ENCODE peak calls at places on chromosome 5, in six cellular contexts. One of them, this sample, is unnamed.

GRCh38 chr5:172866802-172867748 is 33.0 kb downstream of the ERGIC1 start:
- DNase-seq in dorsolateral prefrontal cortex: no peak
- DNase-seq in AG09309: no peak
- DNase-seq in GM23338: peak
- DNase-seq in cardiac fibroblast: no peak
- DNase-seq in breast epithelium: no peak
- DNase-seq in this sample: no peak

GRCh38 chr5:108193021-108193795 is 188.7 kb downstream of the FBXL17 start:
- DNase-seq in dorsolateral prefrontal cortex: no peak
- DNase-seq in GM23338: no peak
- DNase-seq in cardiac fibroblast: peak
- DNase-seq in breast epithelium: no peak
- DNase-seq in AG09309: peak
- DNase-seq in this sample: peak

GRCh38 chr5:76622973-76623596 is at the start of gene F2RL2:
- DNase-seq in breast epithelium: no peak
- DNase-seq in cardiac fibroblast: peak
- DNase-seq in GM23338: peak
- DNase-seq in dorsolateral prefrontal cortex: no peak
- DNase-seq in AG09309: peak
- DNase-seq in this sample: peak

GRCh38 chr5:80408475-80408875 is 611 bp downstream of the ZFYVE16 start:
- DNase-seq in AG09309: no peak
- DNase-seq in cardiac fibroblast: peak
- DNase-seq in GM23338: no peak
- DNase-seq in dorsolateral prefrontal cortex: peak
- DNase-seq in breast epithelium: peak
- DNase-seq in this sample: peak

GRCh38 chr5:110288766-110289165 is 437.7 kb downstream of the TMEM232 start:
- DNase-seq in breast epithelium: no peak
- DNase-seq in AG09309: peak
- DNase-seq in cardiac fibroblast: peak
- DNase-seq in dorsolateral prefrontal cortex: no peak
- DNase-seq in GM23338: no peak
- DNase-seq in this sample: peak

GRCh38 chr5:68086857-68087256 is 128.7 kb upstream of the PIK3R1 start:
- DNase-seq in breast epithelium: no peak
- DNase-seq in GM23338: no peak
- DNase-seq in dorsolateral prefrontal cortex: peak
- DNase-seq in AG09309: peak
- DNase-seq in cardiac fibroblast: peak
- DNase-seq in this sample: peak

GRCh38 chr5:28927559-28928326 is 1889.4 kb upstream of the CDH9 start:
- DNase-seq in dorsolateral prefrontal cortex: no peak
- DNase-seq in AG09309: no peak
- DNase-seq in GM23338: no peak
- DNase-seq in breast epithelium: no peak
- DNase-seq in cardiac fibroblast: no peak
- DNase-seq in this sample: no peak

GRCh38 chr5:133924221-133924920 is 44.1 kb downstream of the C5orf15 start:
- DNase-seq in cardiac fibroblast: no peak
- DNase-seq in AG09309: no peak
- DNase-seq in dorsolateral prefrontal cortex: peak
- DNase-seq in GM23338: no peak
- DNase-seq in breast epithelium: no peak
- DNase-seq in this sample: peak

GRCh38 chr5:57174128-57174849 is 430 bp downstream of the GPBP1 start:
- DNase-seq in cardiac fibroblast: no peak
- DNase-seq in breast epithelium: peak
- DNase-seq in dorsolateral prefrontal cortex: peak
- DNase-seq in AG09309: no peak
- DNase-seq in GM23338: peak
- DNase-seq in this sample: peak

GRCh38 chr5:77641397-77641943 is 3.0 kb upstream of the OTP start:
- DNase-seq in cardiac fibroblast: no peak
- DNase-seq in GM23338: peak
- DNase-seq in dorsolateral prefrontal cortex: no peak
- DNase-seq in breast epithelium: no peak
- DNase-seq in AG09309: no peak
- DNase-seq in this sample: no peak

GRCh38 chr5:150781706-150782614 is 3.4 kb downstream of the SMIM3 start:
- DNase-seq in cardiac fibroblast: peak
- DNase-seq in dorsolateral prefrontal cortex: peak
- DNase-seq in breast epithelium: no peak
- DNase-seq in GM23338: no peak
- DNase-seq in AG09309: peak
- DNase-seq in this sample: peak

GRCh38 chr5:76787237-76787636 is 31.6 kb upstream of the F2RL1 start:
- DNase-seq in dorsolateral prefrontal cortex: no peak
- DNase-seq in AG09309: no peak
- DNase-seq in cardiac fibroblast: peak
- DNase-seq in GM23338: no peak
- DNase-seq in breast epithelium: no peak
- DNase-seq in this sample: peak

GRCh38 chr5:123546657-123547056 is 34.7 kb downstream of the CSNK1G3 start:
- DNase-seq in AG09309: no peak
- DNase-seq in breast epithelium: no peak
- DNase-seq in GM23338: no peak
- DNase-seq in dorsolateral prefrontal cortex: no peak
- DNase-seq in cardiac fibroblast: no peak
- DNase-seq in this sample: no peak

GRCh38 chr5:61327761-61328753 is 4.0 kb upstream of the ZSWIM6 start:
- DNase-seq in GM23338: peak
- DNase-seq in AG09309: no peak
- DNase-seq in dorsolateral prefrontal cortex: no peak
- DNase-seq in breast epithelium: no peak
- DNase-seq in cardiac fibroblast: peak
- DNase-seq in this sample: peak

GRCh38 chr5:88734191-88734640 is 148.8 kb downstream of the MEF2C start:
- DNase-seq in GM23338: no peak
- DNase-seq in cardiac fibroblast: peak
- DNase-seq in breast epithelium: no peak
- DNase-seq in AG09309: no peak
- DNase-seq in dorsolateral prefrontal cortex: no peak
- DNase-seq in this sample: no peak

GRCh38 chr5:170774831-170775230 is 8.7 kb upstream of the GABRP start:
- DNase-seq in AG09309: no peak
- DNase-seq in breast epithelium: no peak
- DNase-seq in cardiac fibroblast: no peak
- DNase-seq in dorsolateral prefrontal cortex: no peak
- DNase-seq in GM23338: peak
- DNase-seq in this sample: no peak

GRCh38 chr5:145824040-145824439 is 11.1 kb downstream of the PRELID2 start:
- DNase-seq in GM23338: no peak
- DNase-seq in AG09309: no peak
- DNase-seq in cardiac fibroblast: peak
- DNase-seq in breast epithelium: no peak
- DNase-seq in dorsolateral prefrontal cortex: no peak
- DNase-seq in this sample: no peak

GRCh38 chr5:136134653-136135052 is 2.0 kb downstream of the SMAD5 start:
- DNase-seq in AG09309: no peak
- DNase-seq in cardiac fibroblast: no peak
- DNase-seq in GM23338: no peak
- DNase-seq in breast epithelium: no peak
- DNase-seq in dorsolateral prefrontal cortex: no peak
- DNase-seq in this sample: no peak

GRCh38 chr5:136133416-136134383 is 1.1 kb downstream of the SMAD5 start:
- DNase-seq in cardiac fibroblast: peak
- DNase-seq in breast epithelium: no peak
- DNase-seq in GM23338: peak
- DNase-seq in dorsolateral prefrontal cortex: peak
- DNase-seq in AG09309: peak
- DNase-seq in this sample: peak

GRCh38 chr5:136132087-136132486 is 558 bp upstream of the SMAD5 start:
- DNase-seq in dorsolateral prefrontal cortex: peak
- DNase-seq in breast epithelium: no peak
- DNase-seq in GM23338: no peak
- DNase-seq in cardiac fibroblast: no peak
- DNase-seq in AG09309: no peak
- DNase-seq in this sample: peak

GRCh38 chr5:136130581-136130980 is 2.1 kb upstream of the SMAD5 start:
- DNase-seq in cardiac fibroblast: no peak
- DNase-seq in breast epithelium: no peak
- DNase-seq in dorsolateral prefrontal cortex: no peak
- DNase-seq in GM23338: no peak
- DNase-seq in AG09309: no peak
- DNase-seq in this sample: no peak

DNA sequence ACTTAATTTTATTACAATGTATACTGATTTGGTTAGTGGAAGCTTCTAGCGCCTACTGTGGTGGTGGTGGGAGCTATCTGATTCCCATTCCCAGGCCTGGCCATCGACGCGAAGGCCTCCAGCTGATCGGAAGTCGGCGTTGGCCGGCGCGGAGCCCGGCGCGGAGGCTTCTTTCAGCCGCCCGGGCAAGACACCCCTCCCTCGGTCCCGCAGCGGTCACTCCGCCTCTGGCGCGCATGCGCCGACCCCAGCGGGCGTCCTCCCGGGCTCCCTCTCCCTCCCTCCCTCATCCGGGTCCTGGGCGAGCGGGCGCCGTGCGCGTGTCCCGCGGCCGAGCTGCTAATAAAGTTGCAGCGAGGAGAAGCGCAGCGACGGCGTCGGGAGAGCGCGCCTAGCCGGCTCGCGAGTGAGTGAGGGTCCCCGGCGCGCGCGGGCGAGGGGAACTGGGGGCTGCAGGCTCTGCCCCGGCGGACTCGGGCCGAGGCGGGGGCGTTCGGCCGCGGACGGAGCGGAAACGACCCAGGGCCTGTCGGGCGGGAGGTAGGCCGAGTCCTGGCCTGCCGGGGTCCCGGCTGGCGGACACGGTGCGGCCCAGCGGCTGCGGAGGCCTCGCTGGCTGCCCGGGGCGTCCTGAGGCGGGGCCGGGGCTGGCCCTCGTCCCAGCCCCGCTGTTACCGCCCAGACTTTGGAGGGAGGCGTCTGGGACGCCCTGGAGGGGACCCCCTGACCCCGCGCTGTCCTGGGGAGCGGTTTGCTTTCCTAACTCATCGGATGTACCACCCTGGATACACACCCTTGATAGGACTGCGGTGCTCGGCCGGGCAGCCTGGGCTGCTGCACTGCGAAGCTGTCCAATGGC is at the start of gene SMAD5:
- DNase-seq in GM23338: peak
- DNase-seq in breast epithelium: peak
- DNase-seq in cardiac fibroblast: peak
- DNase-seq in dorsolateral prefrontal cortex: peak
- DNase-seq in AG09309: peak
- DNase-seq in this sample: peak
- H3K4me3 ChIP-seq in GM23338: peak
- H3K4me3 ChIP-seq in breast epithelium: peak
- H3K4me3 ChIP-seq in cardiac fibroblast: peak
- H3K4me3 ChIP-seq in dorsolateral prefrontal cortex: peak
- H3K4me3 ChIP-seq in AG09309: peak
- H3K4me3 ChIP-seq in this sample: peak

GRCh38 chr5:1666812-1667588 is 132.6 kb downstream of the MRPL36 start:
- DNase-seq in dorsolateral prefrontal cortex: no peak
- DNase-seq in breast epithelium: no peak
- DNase-seq in GM23338: peak
- DNase-seq in AG09309: no peak
- DNase-seq in cardiac fibroblast: no peak
- DNase-seq in this sample: no peak
- TF ChIP-seq CTCF in dorsolateral prefrontal cortex: peak
- TF ChIP-seq CTCF in breast epithelium: no peak
- TF ChIP-seq CTCF in GM23338: peak
- TF ChIP-seq CTCF in AG09309: peak
- TF ChIP-seq CTCF in cardiac fibroblast: peak
- TF ChIP-seq CTCF in this sample: no peak

DNA sequence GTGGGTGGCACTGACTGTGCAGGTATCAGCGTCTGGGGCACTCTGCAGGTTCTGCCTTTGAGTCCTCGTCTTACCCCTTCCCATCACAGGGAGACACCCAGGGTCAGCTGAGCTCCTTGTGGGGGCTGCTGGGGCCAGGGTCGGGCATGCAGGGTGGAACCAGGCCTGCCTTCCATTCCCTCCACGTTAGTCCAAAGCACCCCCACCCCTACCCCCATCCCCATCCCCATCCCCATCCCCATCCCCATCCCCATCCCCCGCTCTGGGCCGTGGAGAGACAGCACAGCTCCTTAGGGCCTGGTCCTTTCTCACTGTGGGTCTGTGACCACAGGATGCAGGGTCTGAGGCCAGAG is 1.6 kb upstream of the PITX1 start:
- DNase-seq in AG09309: no peak
- DNase-seq in GM23338: no peak
- DNase-seq in breast epithelium: no peak
- DNase-seq in cardiac fibroblast: no peak
- DNase-seq in dorsolateral prefrontal cortex: no peak
- DNase-seq in this sample: no peak
- H3K4me3 ChIP-seq in AG09309: no peak
- H3K4me3 ChIP-seq in GM23338: no peak
- H3K4me3 ChIP-seq in breast epithelium: no peak
- H3K4me3 ChIP-seq in cardiac fibroblast: no peak
- H3K4me3 ChIP-seq in dorsolateral prefrontal cortex: no peak
- H3K4me3 ChIP-seq in this sample: no peak

GRCh38 chr5:53330491-53330890 is 149.9 kb upstream of the FST start:
- DNase-seq in cardiac fibroblast: no peak
- DNase-seq in dorsolateral prefrontal cortex: no peak
- DNase-seq in breast epithelium: no peak
- DNase-seq in GM23338: no peak
- DNase-seq in AG09309: no peak
- DNase-seq in this sample: no peak

GRCh38 chr5:53327811-53328331 is 152.6 kb upstream of the FST start:
- DNase-seq in AG09309: no peak
- DNase-seq in breast epithelium: no peak
- DNase-seq in GM23338: no peak
- DNase-seq in cardiac fibroblast: no peak
- DNase-seq in dorsolateral prefrontal cortex: no peak
- DNase-seq in this sample: no peak

GRCh38 chr5:53323511-53323910 is 156.9 kb upstream of the FST start:
- DNase-seq in breast epithelium: no peak
- DNase-seq in cardiac fibroblast: no peak
- DNase-seq in GM23338: no peak
- DNase-seq in dorsolateral prefrontal cortex: no peak
- DNase-seq in AG09309: no peak
- DNase-seq in this sample: no peak

GRCh38 chr5:53323943-53324642 is 156.3 kb upstream of the FST start:
- DNase-seq in breast epithelium: no peak
- DNase-seq in AG09309: no peak
- DNase-seq in cardiac fibroblast: no peak
- DNase-seq in dorsolateral prefrontal cortex: no peak
- DNase-seq in GM23338: no peak
- DNase-seq in this sample: peak

DNA sequence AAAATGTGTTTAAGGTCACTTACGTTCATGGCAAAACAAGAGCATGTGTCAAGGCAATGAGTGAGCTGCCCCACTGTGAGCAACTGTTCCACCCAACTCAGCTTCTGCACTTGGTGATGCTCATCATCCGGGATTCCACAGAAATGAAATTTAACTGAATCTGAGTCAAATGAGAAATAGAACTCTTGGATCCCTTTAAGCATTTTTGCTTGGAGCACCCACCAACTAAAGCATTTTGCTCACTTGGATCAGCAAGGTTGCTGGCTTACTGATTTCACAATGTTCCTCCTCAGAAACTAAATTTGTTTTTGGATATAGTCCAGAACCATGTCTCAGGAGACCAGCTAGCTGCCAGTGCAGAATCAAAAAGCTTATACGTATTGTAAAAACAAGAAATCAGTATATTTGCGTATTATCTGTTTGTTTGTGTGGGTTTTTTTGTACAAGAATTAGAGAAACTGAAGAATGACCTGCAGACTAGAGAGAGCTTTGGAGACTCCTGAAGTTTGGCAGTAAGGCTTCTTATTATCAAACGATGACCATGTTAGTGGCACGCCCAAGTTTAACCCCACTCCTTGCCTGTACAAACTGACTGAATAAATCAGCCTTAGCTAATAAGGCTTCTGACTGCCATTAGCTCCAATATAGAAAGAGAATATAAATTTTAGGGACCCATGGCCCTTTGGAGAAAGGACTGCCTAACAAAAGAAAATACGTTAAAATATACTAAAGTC is 153.8 kb upstream of the FST start:
- DNase-seq in cardiac fibroblast: peak
- DNase-seq in AG09309: no peak
- DNase-seq in GM23338: no peak
- DNase-seq in dorsolateral prefrontal cortex: no peak
- DNase-seq in breast epithelium: no peak
- DNase-seq in this sample: peak
- TF ChIP-seq CTCF in cardiac fibroblast: no peak
- TF ChIP-seq CTCF in AG09309: no peak
- TF ChIP-seq CTCF in GM23338: no peak
- TF ChIP-seq CTCF in dorsolateral prefrontal cortex: no peak
- TF ChIP-seq CTCF in breast epithelium: no peak
- TF ChIP-seq CTCF in this sample: no peak

This sample was measured in AG10803.